ENCODE peak calls at places on chromosome 12, in six cellular contexts. F, I, H, U, C and Z are unnamed samples.

GRCh38 chr12:19288603-19289244 is 150.6 kb upstream of the AEBP2 start:
- DNase-seq in U (peak; percentile 14), F (peak; percentile 32), C (no peak), H (no peak), I (no peak), Z (no peak)

GRCh38 chr12:114933428-114934160 is 249.6 kb upstream of the TBX3 start:
- DNase-seq in C (no peak), I (no peak), F (peak; percentile 46), H (no peak), U (no peak), Z (no peak)

GRCh38 chr12:123096159-123096558 is 54.7 kb downstream of the PITPNM2 start:
- DNase-seq in H (no peak), I (no peak), C (no peak), F (no peak), U (no peak), Z (no peak)

GRCh38 chr12:64616221-64616620 is 5.9 kb downstream of the RASSF3 start:
- DNase-seq in F (no peak), H (no peak), U (no peak), C (no peak), I (no peak), Z (no peak)

GRCh38 chr12:13171921-13172859 is 24.3 kb upstream of the EMP1 start:
- DNase-seq in H (no peak), F (no peak), U (no peak), I (peak; percentile 35), C (no peak), Z (no peak)

GRCh38 chr12:15605886-15606590 is 183.2 kb downstream of the EPS8 start:
- DNase-seq in C (no peak), I (no peak), U (no peak), F (no peak), H (no peak), Z (no peak)

GRCh38 chr12:67804168-67804567 is 155.6 kb downstream of the DYRK2 start:
- DNase-seq in C (no peak), U (no peak), H (no peak), I (no peak), F (no peak), Z (no peak)

GRCh38 chr12:104788848-104789271 is 169.2 kb downstream of the SLC41A2 start:
- DNase-seq in I (peak; percentile 69), H (no peak), F (no peak), U (no peak), C (no peak), Z (no peak)

GRCh38 chr12:80101126-80101525 is 1.8 kb downstream of the OTOGL start:
- DNase-seq in U (peak; percentile 29), F (no peak), H (no peak), C (no peak), I (no peak), Z (no peak)

GRCh38 chr12:91778938-91779400 is 366.7 kb downstream of the BTG1 start:
- DNase-seq in I (no peak), F (peak; percentile 29), H (peak; percentile 93), C (peak; percentile 9), U (peak; percentile 77), Z (peak; percentile 5)

GRCh38 chr12:127327986-127328385 is 939.0 kb upstream of the TMEM132C start:
- DNase-seq in I (no peak), F (no peak), C (no peak), U (no peak), H (no peak), Z (no peak)

GRCh38 chr12:96520767-96521166 is 31.4 kb downstream of the CFAP54 start:
- DNase-seq in H (no peak), U (no peak), F (no peak), C (no peak), I (no peak), Z (no peak)

GRCh38 chr12:69583203-69583602 is 2.1 kb upstream of the CCT2 start:
- DNase-seq in F (peak; percentile 24), I (no peak), H (no peak), C (no peak), U (peak; percentile 70), Z (no peak)

GRCh38 chr12:55705802-55706402 is 1.8 kb downstream of the ITGA7 start:
- DNase-seq in C (no peak), I (peak; percentile 72), H (no peak), U (peak; percentile 62), F (no peak), Z (no peak)

GRCh38 chr12:12890815-12891645 is at the start of gene GPRC5A:
- DNase-seq in F (peak; percentile 30), U (peak; percentile 51), I (peak; percentile 75), H (no peak), C (no peak), Z (no peak)

GRCh38 chr12:72346331-72346944 is 74.3 kb downstream of the TRHDE start:
- DNase-seq in F (peak; percentile 62), C (no peak), I (peak; percentile 83), H (peak; percentile 13), U (peak; percentile 60), Z (no peak)

GRCh38 chr12:101299346-101299745 is 19.4 kb downstream of the UTP20 start:
- DNase-seq in I (no peak), U (no peak), F (no peak), H (no peak), C (no peak), Z (no peak)

GRCh38 chr12:27284751-27285150 is 40.7 kb downstream of the STK38L start:
- DNase-seq in H (peak; percentile 89), U (no peak), I (no peak), F (no peak), C (no peak), Z (no peak)

GRCh38 chr12:92030618-92031017 is 115.0 kb downstream of the BTG1 start:
- DNase-seq in H (peak; percentile 88), C (no peak), F (no peak), I (no peak), U (peak; percentile 53), Z (no peak)

GRCh38 chr12:89346741-89347324 is 5.5 kb downstream of the DUSP6 start:
- DNase-seq in U (no peak), H (no peak), C (no peak), F (peak; percentile 42), I (no peak), Z (no peak)

GRCh38 chr12:67578976-67579661 is 69.4 kb upstream of the DYRK2 start:
- DNase-seq in F (no peak), H (no peak), C (no peak), U (no peak), I (no peak), Z (no peak)

DNA sequence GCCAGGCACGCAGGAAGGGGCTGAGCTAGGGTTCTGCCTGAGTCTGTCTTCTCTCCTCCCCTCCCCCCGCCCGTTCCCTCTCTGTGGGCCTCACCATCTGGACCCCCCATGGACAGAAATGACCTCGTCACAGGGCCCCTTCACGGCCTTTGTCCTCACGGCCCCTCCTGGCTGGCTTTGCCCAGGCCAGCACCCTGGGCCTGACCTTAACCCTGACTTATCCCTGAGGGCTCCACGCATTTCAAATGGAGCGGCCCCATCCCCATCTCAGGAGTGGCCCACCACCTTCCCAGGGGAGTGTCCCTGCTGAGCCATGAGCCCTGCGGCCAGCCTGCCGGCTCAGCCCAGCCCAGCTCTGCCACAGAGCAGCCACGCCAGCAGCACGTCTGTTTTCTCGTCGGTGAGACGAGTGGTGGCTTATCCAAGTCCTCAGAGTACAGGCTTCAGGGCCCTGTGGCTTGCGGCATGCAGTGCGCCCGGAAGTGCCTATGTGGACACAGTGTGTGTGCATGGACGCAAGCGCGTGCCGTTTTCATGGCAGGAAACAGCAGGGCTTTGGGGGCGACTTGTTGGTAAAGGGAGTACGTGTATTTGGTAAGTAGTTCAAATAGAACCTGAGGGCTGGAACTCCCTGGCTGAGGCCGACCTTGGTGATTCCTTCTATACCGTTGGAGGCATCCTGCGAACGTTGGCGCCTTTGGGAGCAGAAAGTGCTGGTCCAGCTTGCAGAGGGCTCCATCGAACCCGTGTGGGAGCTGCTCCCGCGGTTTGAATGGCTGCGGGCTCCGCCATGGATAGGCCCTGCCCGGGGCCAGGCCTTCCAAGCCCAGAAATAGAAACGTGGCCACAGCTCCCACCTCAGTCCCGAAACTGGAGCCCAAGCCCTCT is 52.2 kb downstream of the LRCOL1 start:
- DNase-seq in C (no peak), H (no peak), F (peak; percentile 30), U (no peak), I (no peak), Z (no peak)
- TF ChIP-seq POLR2AphosphoS5 in C (no peak), H (no peak), F (no peak), U (no peak), I (no peak), Z (no peak)

DNA sequence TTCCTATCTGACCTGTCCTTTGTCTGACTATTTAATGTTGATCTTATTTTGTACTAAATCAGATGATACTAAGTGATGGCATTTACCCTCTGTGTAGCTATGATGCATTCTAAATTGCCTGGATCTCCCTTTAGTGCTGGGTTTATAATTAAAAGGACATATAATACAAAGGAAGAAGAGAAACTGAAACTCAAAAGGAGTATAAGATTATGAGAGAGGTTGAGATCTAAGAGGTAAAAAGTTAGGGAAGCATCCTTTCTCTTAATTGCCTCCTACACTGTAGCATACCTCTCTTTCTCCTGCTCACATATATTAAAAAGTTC is 86.9 kb upstream of the MON2 start:
- DNase-seq in U (no peak), F (no peak), C (no peak), H (no peak), I (no peak), Z (no peak)
- TF ChIP-seq TAF1 in U (no peak), F (no peak), C (no peak), H (no peak), I (no peak), Z (no peak)

DNA sequence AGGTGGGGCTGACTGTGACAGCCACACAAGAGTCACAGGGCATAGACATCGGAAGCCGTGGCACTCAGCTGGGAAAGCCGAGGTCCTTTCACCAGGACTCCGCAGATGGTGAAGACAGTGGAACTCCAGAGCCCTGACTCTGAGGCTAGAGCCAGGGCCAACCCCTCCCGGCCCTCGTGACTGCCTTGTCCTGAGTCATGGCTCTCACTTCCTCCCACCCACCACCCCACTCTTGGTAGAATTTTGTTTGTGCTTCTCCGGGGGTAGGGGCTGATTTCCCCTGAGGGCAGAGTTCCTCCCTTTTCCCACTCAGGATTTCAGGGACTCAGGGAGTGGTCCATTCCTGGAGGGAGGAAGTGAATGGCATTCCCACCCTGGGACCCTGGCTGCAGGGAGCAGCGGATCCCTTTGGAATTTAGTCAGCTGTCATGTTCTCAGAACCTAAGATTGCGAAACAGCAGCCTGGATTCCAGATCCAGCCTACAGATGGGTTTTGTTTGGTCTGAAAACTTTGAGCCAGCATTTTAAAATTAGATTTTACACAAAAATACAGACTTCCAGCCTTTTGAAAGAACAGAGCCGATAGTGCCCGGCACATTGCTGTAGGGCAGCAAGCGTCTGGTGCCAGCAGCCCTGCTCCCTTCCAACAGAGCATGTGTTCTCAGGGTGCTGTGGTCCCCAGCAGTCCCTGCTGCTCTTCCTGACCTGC is 50.7 kb downstream of the TPCN1 start:
- DNase-seq in C (no peak), H (no peak), U (peak; percentile 62), I (no peak), F (peak; percentile 74), Z (no peak)
- TF ChIP-seq POLR2A in C (no peak), H (no peak), U (no peak), I (no peak), F (no peak), Z (no peak)

DNA sequence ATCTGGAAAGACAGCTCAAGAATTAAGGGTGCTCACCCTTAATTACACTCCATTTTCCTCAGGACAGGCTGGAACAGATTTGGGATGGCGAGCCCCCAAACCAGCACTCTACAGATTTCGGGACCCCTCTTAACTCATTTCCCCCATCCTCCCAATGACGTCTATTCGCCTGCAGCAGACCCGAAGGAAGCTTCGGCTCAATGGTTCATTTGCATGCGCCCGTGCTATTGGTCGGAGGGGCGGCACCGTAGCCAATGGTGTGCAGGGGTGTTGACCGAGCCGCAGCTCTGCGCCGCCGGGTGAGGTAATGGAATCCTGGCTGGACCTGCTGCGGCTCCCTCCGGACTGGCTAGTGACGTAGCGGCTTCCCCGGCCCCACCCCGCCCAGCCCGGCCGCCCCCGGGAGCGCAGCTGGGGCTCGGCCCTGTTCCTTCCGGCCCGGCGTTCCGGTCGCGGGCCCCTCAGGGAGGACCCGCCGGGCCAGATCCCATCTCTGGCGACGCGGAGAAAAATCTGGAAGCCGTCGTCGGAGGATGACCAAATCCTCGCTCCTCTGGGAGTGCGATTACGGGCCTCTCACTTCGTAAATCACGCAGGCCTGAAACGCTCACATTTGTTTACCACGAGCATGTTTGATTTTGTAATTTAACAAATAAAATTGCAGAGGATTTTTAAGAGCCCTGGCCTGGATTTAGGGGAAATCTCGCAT is 18.3 kb upstream of the NR4A1 start:
- DNase-seq in C (peak; percentile 93), F (peak; percentile 90), H (peak; percentile 55), U (peak; percentile 96), I (peak; percentile 90), Z (peak; percentile 97)
- TF ChIP-seq POLR2AphosphoS5 in C (no peak), F (peak; percentile 24), H (no peak), U (no peak), I (peak; percentile 11), Z (no peak)